ENCODE peak calls at places on chromosome 11, in eight cellular contexts. One of them, this sample, is unnamed.
A peak's percentile ranks its signal among the peaks of the same experiment; 100 is the strongest.

GRCh38 chr11:97743205-97743742 is 1277.5 kb upstream of the CNTN5 start:
- DNase-seq in neural progenitor cell: no peak
- DNase-seq in CD8-positive, alpha-beta T cell: no peak
- DNase-seq in AG09309: no peak
- DNase-seq in foreskin fibroblast: no peak
- DNase-seq in fibroblast of lung: peak; percentile 71
- DNase-seq in activated B cell treated with CpG ODN at 0.5 μM for 24 hours: no peak
- DNase-seq in endothelial cell: no peak
- DNase-seq in this sample: no peak

GRCh38 chr11:69075421-69076128 is 26.8 kb downstream of the TPCN2 start:
- DNase-seq in neural progenitor cell: no peak
- DNase-seq in CD8-positive, alpha-beta T cell: no peak
- DNase-seq in AG09309: peak; percentile 95
- DNase-seq in foreskin fibroblast: peak; percentile 99
- DNase-seq in fibroblast of lung: peak; percentile 99
- DNase-seq in activated B cell treated with CpG ODN at 0.5 μM for 24 hours: no peak
- DNase-seq in endothelial cell: no peak
- DNase-seq in this sample: no peak

GRCh38 chr11:121533556-121534050 is 80.8 kb upstream of the SORL1-AS1 start:
- DNase-seq in neural progenitor cell: no peak
- DNase-seq in CD8-positive, alpha-beta T cell: no peak
- DNase-seq in AG09309: no peak
- DNase-seq in foreskin fibroblast: no peak
- DNase-seq in fibroblast of lung: no peak
- DNase-seq in activated B cell treated with CpG ODN at 0.5 μM for 24 hours: no peak
- DNase-seq in endothelial cell: no peak
- DNase-seq in this sample: no peak

GRCh38 chr11:58744988-58745704 is 13.4 kb upstream of the GLYAT start:
- DNase-seq in neural progenitor cell: no peak
- DNase-seq in CD8-positive, alpha-beta T cell: no peak
- DNase-seq in AG09309: no peak
- DNase-seq in foreskin fibroblast: no peak
- DNase-seq in fibroblast of lung: no peak
- DNase-seq in activated B cell treated with CpG ODN at 0.5 μM for 24 hours: no peak
- DNase-seq in endothelial cell: no peak
- DNase-seq in this sample: no peak

GRCh38 chr11:45794169-45794568 is 10.8 kb upstream of the SLC35C1 start:
- DNase-seq in neural progenitor cell: no peak
- DNase-seq in CD8-positive, alpha-beta T cell: no peak
- DNase-seq in AG09309: no peak
- DNase-seq in foreskin fibroblast: no peak
- DNase-seq in fibroblast of lung: no peak
- DNase-seq in activated B cell treated with CpG ODN at 0.5 μM for 24 hours: no peak
- DNase-seq in endothelial cell: no peak
- DNase-seq in this sample: no peak

GRCh38 chr11:134196756-134197155 is 27.0 kb downstream of the NCAPD3 start:
- DNase-seq in neural progenitor cell: no peak
- DNase-seq in CD8-positive, alpha-beta T cell: no peak
- DNase-seq in AG09309: no peak
- DNase-seq in foreskin fibroblast: no peak
- DNase-seq in fibroblast of lung: no peak
- DNase-seq in activated B cell treated with CpG ODN at 0.5 μM for 24 hours: no peak
- DNase-seq in endothelial cell: no peak
- DNase-seq in this sample: no peak

GRCh38 chr11:13012037-13012693 is 3.0 kb downstream of the RASSF10 start:
- DNase-seq in neural progenitor cell: peak; percentile 88
- DNase-seq in CD8-positive, alpha-beta T cell: no peak
- DNase-seq in AG09309: no peak
- DNase-seq in foreskin fibroblast: no peak
- DNase-seq in fibroblast of lung: no peak
- DNase-seq in activated B cell treated with CpG ODN at 0.5 μM for 24 hours: no peak
- DNase-seq in endothelial cell: peak; percentile 8
- DNase-seq in this sample: no peak

GRCh38 chr11:75650167-75650723 is 18.6 kb downstream of the MAP6 start:
- DNase-seq in neural progenitor cell: no peak
- DNase-seq in CD8-positive, alpha-beta T cell: no peak
- DNase-seq in AG09309: no peak
- DNase-seq in foreskin fibroblast: no peak
- DNase-seq in fibroblast of lung: no peak
- DNase-seq in activated B cell treated with CpG ODN at 0.5 μM for 24 hours: no peak
- DNase-seq in endothelial cell: no peak
- DNase-seq in this sample: no peak

GRCh38 chr11:36753960-36754359 is 155.9 kb upstream of the RAG2 start:
- DNase-seq in neural progenitor cell: no peak
- DNase-seq in CD8-positive, alpha-beta T cell: no peak
- DNase-seq in AG09309: no peak
- DNase-seq in foreskin fibroblast: no peak
- DNase-seq in fibroblast of lung: no peak
- DNase-seq in activated B cell treated with CpG ODN at 0.5 μM for 24 hours: no peak
- DNase-seq in endothelial cell: no peak
- DNase-seq in this sample: no peak

GRCh38 chr11:86174101-86175046 is 70.2 kb upstream of the EED start:
- DNase-seq in neural progenitor cell: no peak
- DNase-seq in CD8-positive, alpha-beta T cell: no peak
- DNase-seq in AG09309: peak; percentile 98
- DNase-seq in foreskin fibroblast: peak; percentile 97
- DNase-seq in fibroblast of lung: peak; percentile 97
- DNase-seq in activated B cell treated with CpG ODN at 0.5 μM for 24 hours: no peak
- DNase-seq in endothelial cell: no peak
- DNase-seq in this sample: no peak

GRCh38 chr11:23903044-23903704 is 593.7 kb upstream of the LUZP2 start:
- DNase-seq in neural progenitor cell: no peak
- DNase-seq in CD8-positive, alpha-beta T cell: no peak
- DNase-seq in AG09309: peak; percentile 21
- DNase-seq in foreskin fibroblast: peak; percentile 85
- DNase-seq in fibroblast of lung: peak; percentile 71
- DNase-seq in activated B cell treated with CpG ODN at 0.5 μM for 24 hours: no peak
- DNase-seq in endothelial cell: no peak
- DNase-seq in this sample: no peak

GRCh38 chr11:70928854-70929598 is 323.4 kb downstream of the SHANK2 start:
- DNase-seq in neural progenitor cell: no peak
- DNase-seq in CD8-positive, alpha-beta T cell: no peak
- DNase-seq in AG09309: no peak
- DNase-seq in foreskin fibroblast: no peak
- DNase-seq in fibroblast of lung: no peak
- DNase-seq in activated B cell treated with CpG ODN at 0.5 μM for 24 hours: no peak
- DNase-seq in endothelial cell: no peak
- DNase-seq in this sample: no peak

GRCh38 chr11:128848815-128849455 is 18.2 kb downstream of the KCNJ1 start:
- DNase-seq in neural progenitor cell: peak; percentile 88
- DNase-seq in CD8-positive, alpha-beta T cell: peak; percentile 71
- DNase-seq in AG09309: no peak
- DNase-seq in foreskin fibroblast: peak; percentile 31
- DNase-seq in fibroblast of lung: peak; percentile 25
- DNase-seq in activated B cell treated with CpG ODN at 0.5 μM for 24 hours: peak; percentile 57
- DNase-seq in endothelial cell: peak; percentile 89
- DNase-seq in this sample: peak; percentile 78

GRCh38 chr11:73414977-73415492 is 38.8 kb downstream of the RELT start:
- DNase-seq in neural progenitor cell: no peak
- DNase-seq in CD8-positive, alpha-beta T cell: no peak
- DNase-seq in AG09309: peak; percentile 55
- DNase-seq in foreskin fibroblast: peak; percentile 71
- DNase-seq in fibroblast of lung: no peak
- DNase-seq in activated B cell treated with CpG ODN at 0.5 μM for 24 hours: no peak
- DNase-seq in endothelial cell: no peak
- DNase-seq in this sample: no peak

GRCh38 chr11:111981270-111981669 is 43.9 kb upstream of the DLAT start:
- DNase-seq in neural progenitor cell: no peak
- DNase-seq in CD8-positive, alpha-beta T cell: no peak
- DNase-seq in AG09309: no peak
- DNase-seq in foreskin fibroblast: no peak
- DNase-seq in fibroblast of lung: no peak
- DNase-seq in activated B cell treated with CpG ODN at 0.5 μM for 24 hours: no peak
- DNase-seq in endothelial cell: no peak
- DNase-seq in this sample: no peak

GRCh38 chr11:111982532-111983186 is 42.5 kb upstream of the DLAT start:
- DNase-seq in neural progenitor cell: peak; percentile 44
- DNase-seq in CD8-positive, alpha-beta T cell: no peak
- DNase-seq in AG09309: no peak
- DNase-seq in foreskin fibroblast: no peak
- DNase-seq in fibroblast of lung: no peak
- DNase-seq in activated B cell treated with CpG ODN at 0.5 μM for 24 hours: no peak
- DNase-seq in endothelial cell: no peak
- DNase-seq in this sample: no peak

GRCh38 chr11:111986589-111986988 is 38.6 kb upstream of the DLAT start:
- DNase-seq in neural progenitor cell: no peak
- DNase-seq in CD8-positive, alpha-beta T cell: no peak
- DNase-seq in AG09309: no peak
- DNase-seq in foreskin fibroblast: no peak
- DNase-seq in fibroblast of lung: no peak
- DNase-seq in activated B cell treated with CpG ODN at 0.5 μM for 24 hours: no peak
- DNase-seq in endothelial cell: no peak
- DNase-seq in this sample: no peak

GRCh38 chr11:111982019-111982464 is 43.2 kb upstream of the DLAT start:
- DNase-seq in neural progenitor cell: peak; percentile 84
- DNase-seq in CD8-positive, alpha-beta T cell: peak; percentile 47
- DNase-seq in AG09309: no peak
- DNase-seq in foreskin fibroblast: peak; percentile 64
- DNase-seq in fibroblast of lung: peak; percentile 39
- DNase-seq in activated B cell treated with CpG ODN at 0.5 μM for 24 hours: no peak
- DNase-seq in endothelial cell: peak; percentile 69
- DNase-seq in this sample: no peak

GRCh38 chr11:111983187-111983986 is 41.8 kb upstream of the DLAT start:
- DNase-seq in neural progenitor cell: peak; percentile 91
- DNase-seq in CD8-positive, alpha-beta T cell: no peak
- DNase-seq in AG09309: no peak
- DNase-seq in foreskin fibroblast: no peak
- DNase-seq in fibroblast of lung: peak; percentile 42
- DNase-seq in activated B cell treated with CpG ODN at 0.5 μM for 24 hours: no peak
- DNase-seq in endothelial cell: peak; percentile 36
- DNase-seq in this sample: peak; percentile 48
- TF ChIP-seq CTCF in neural progenitor cell: peak; percentile 29
- TF ChIP-seq CTCF in CD8-positive, alpha-beta T cell: no peak
- TF ChIP-seq CTCF in AG09309: no peak
- TF ChIP-seq CTCF in foreskin fibroblast: no peak
- TF ChIP-seq CTCF in fibroblast of lung: no peak
- TF ChIP-seq CTCF in activated B cell treated with CpG ODN at 0.5 μM for 24 hours: no peak
- TF ChIP-seq CTCF in endothelial cell: no peak
- TF ChIP-seq CTCF in this sample: peak; percentile 33

DNA sequence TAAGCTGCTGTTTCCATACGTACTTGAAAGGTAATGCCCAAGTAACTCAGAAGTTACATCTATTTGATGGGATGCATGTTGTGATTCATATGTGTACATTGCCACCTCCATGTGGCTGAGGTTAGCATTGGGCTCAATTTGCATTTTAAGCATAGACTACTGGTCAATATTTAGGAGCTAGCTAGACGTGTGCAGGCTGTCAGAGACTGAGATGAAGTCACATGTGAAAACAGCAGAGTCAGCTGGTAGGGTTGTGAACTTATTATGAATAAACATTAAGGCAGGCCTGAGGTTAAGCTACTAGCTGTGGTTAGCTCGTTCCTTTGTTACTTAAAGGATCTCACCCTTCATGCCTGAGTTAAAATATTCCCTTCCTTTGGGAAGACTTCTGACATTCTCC is 114.5 kb upstream of the MTNR1B start:
- DNase-seq in neural progenitor cell: no peak
- DNase-seq in CD8-positive, alpha-beta T cell: no peak
- DNase-seq in AG09309: no peak
- DNase-seq in foreskin fibroblast: no peak
- DNase-seq in fibroblast of lung: peak; percentile 32
- DNase-seq in activated B cell treated with CpG ODN at 0.5 μM for 24 hours: no peak
- DNase-seq in endothelial cell: no peak
- DNase-seq in this sample: no peak
- TF ChIP-seq CTCF in neural progenitor cell: no peak
- TF ChIP-seq CTCF in CD8-positive, alpha-beta T cell: no peak
- TF ChIP-seq CTCF in AG09309: no peak
- TF ChIP-seq CTCF in foreskin fibroblast: no peak
- TF ChIP-seq CTCF in fibroblast of lung: no peak
- TF ChIP-seq CTCF in activated B cell treated with CpG ODN at 0.5 μM for 24 hours: no peak
- TF ChIP-seq CTCF in endothelial cell: no peak
- TF ChIP-seq CTCF in this sample: no peak

GRCh38 chr11:2325123-2325522 is 23.3 kb downstream of the TSPAN32 start:
- DNase-seq in neural progenitor cell: no peak
- DNase-seq in CD8-positive, alpha-beta T cell: no peak
- DNase-seq in AG09309: no peak
- DNase-seq in foreskin fibroblast: no peak
- DNase-seq in fibroblast of lung: no peak
- DNase-seq in activated B cell treated with CpG ODN at 0.5 μM for 24 hours: no peak
- DNase-seq in endothelial cell: no peak
- DNase-seq in this sample: no peak
- TF ChIP-seq CTCF in neural progenitor cell: no peak
- TF ChIP-seq CTCF in CD8-positive, alpha-beta T cell: no peak
- TF ChIP-seq CTCF in AG09309: no peak
- TF ChIP-seq CTCF in foreskin fibroblast: no peak
- TF ChIP-seq CTCF in fibroblast of lung: no peak
- TF ChIP-seq CTCF in activated B cell treated with CpG ODN at 0.5 μM for 24 hours: no peak
- TF ChIP-seq CTCF in endothelial cell: no peak
- TF ChIP-seq CTCF in this sample: no peak

GRCh38 chr11:116500833-116501622 is 271.8 kb downstream of the BUD13 start:
- DNase-seq in neural progenitor cell: peak; percentile 82
- DNase-seq in CD8-positive, alpha-beta T cell: no peak
- DNase-seq in AG09309: no peak
- DNase-seq in foreskin fibroblast: no peak
- DNase-seq in fibroblast of lung: no peak
- DNase-seq in activated B cell treated with CpG ODN at 0.5 μM for 24 hours: no peak
- DNase-seq in endothelial cell: no peak
- DNase-seq in this sample: no peak

GRCh38 chr11:116501728-116502127 is 271.1 kb downstream of the BUD13 start:
- DNase-seq in neural progenitor cell: no peak
- DNase-seq in CD8-positive, alpha-beta T cell: no peak
- DNase-seq in AG09309: no peak
- DNase-seq in foreskin fibroblast: no peak
- DNase-seq in fibroblast of lung: no peak
- DNase-seq in activated B cell treated with CpG ODN at 0.5 μM for 24 hours: no peak
- DNase-seq in endothelial cell: no peak
- DNase-seq in this sample: no peak

GRCh38 chr11:116500002-116500832 is 272.6 kb downstream of the BUD13 start:
- DNase-seq in neural progenitor cell: no peak
- DNase-seq in CD8-positive, alpha-beta T cell: no peak
- DNase-seq in AG09309: no peak
- DNase-seq in foreskin fibroblast: no peak
- DNase-seq in fibroblast of lung: no peak
- DNase-seq in activated B cell treated with CpG ODN at 0.5 μM for 24 hours: no peak
- DNase-seq in endothelial cell: no peak
- DNase-seq in this sample: no peak

GRCh38 chr11:116498161-116498560 is 274.6 kb downstream of the BUD13 start:
- DNase-seq in neural progenitor cell: no peak
- DNase-seq in CD8-positive, alpha-beta T cell: no peak
- DNase-seq in AG09309: no peak
- DNase-seq in foreskin fibroblast: no peak
- DNase-seq in fibroblast of lung: no peak
- DNase-seq in activated B cell treated with CpG ODN at 0.5 μM for 24 hours: no peak
- DNase-seq in endothelial cell: no peak
- DNase-seq in this sample: no peak

DNA sequence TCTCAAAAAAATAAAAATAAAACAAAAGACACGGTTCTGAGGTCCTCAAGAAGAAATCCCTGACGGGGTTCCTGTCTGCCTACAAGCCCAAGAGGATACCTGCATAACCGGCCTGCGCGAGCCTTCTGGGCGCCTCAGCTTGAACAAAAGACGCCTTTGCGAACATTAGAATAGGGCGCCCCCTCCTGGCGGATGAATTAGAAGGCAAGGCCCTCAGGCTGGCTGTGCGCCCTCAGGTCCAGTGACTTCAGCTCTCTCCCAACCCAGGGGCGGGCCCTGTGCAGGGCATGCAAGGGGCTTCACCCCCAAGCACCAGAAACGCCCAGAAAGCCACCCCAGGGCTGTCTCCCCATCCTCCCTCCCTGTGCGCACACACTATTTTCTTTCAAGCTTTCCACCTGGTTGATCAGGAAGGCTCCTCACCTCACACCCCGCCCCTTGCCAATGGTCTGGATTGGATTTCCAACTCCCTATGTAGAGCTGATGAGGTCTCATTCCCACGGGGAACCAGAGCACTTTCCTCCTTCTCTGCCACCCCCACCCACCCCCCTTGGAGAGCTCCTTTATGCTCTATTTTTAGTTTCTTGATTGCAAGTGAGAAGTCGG is 273.3 kb downstream of the BUD13 start:
- DNase-seq in neural progenitor cell: peak; percentile 95
- DNase-seq in CD8-positive, alpha-beta T cell: peak; percentile 7
- DNase-seq in AG09309: peak; percentile 10
- DNase-seq in foreskin fibroblast: peak; percentile 19
- DNase-seq in fibroblast of lung: peak; percentile 44
- DNase-seq in activated B cell treated with CpG ODN at 0.5 μM for 24 hours: no peak
- DNase-seq in endothelial cell: peak; percentile 95
- DNase-seq in this sample: peak; percentile 94
- TF ChIP-seq CTCF in neural progenitor cell: peak; percentile 89
- TF ChIP-seq CTCF in CD8-positive, alpha-beta T cell: no peak
- TF ChIP-seq CTCF in AG09309: peak; percentile 59
- TF ChIP-seq CTCF in foreskin fibroblast: peak; percentile 40
- TF ChIP-seq CTCF in fibroblast of lung: peak; percentile 24
- TF ChIP-seq CTCF in activated B cell treated with CpG ODN at 0.5 μM for 24 hours: no peak
- TF ChIP-seq CTCF in endothelial cell: peak; percentile 93
- TF ChIP-seq CTCF in this sample: peak; percentile 80